ENCODE peak calls at places on chromosomes 16 and 17, in four cellular contexts. Q is K562, J is H1, K is A549. Z is an unnamed sample.

GRCh38 chr16:31357324-31358156 is 2.6 kb downstream of the ITGAX start:
- DNase-seq in J (no peak), Q (no peak), K (no peak), Z (no peak)

GRCh38 chr16:24580665-24581064 is 41.3 kb downstream of the RBBP6 start:
- DNase-seq in K (peak), Q (no peak), J (no peak), Z (no peak)

GRCh38 chr17:5780476-5780875 is 196.2 kb upstream of the NLRP1 start:
- DNase-seq in J (no peak), Q (peak), K (no peak), Z (no peak)

GRCh38 chr16:11392041-11392581 is 46.9 kb downstream of the RMI2 start:
- DNase-seq in K (no peak), J (no peak), Q (no peak), Z (no peak)

GRCh38 chr17:66952031-66952524 is 12.4 kb upstream of the CACNG4 start:
- DNase-seq in K (peak), Q (no peak), J (no peak), Z (no peak)

GRCh38 chr17:63039899-63040602 is 74.0 kb downstream of the TANC2 start:
- DNase-seq in K (peak), Q (no peak), J (no peak), Z (no peak)

GRCh38 chr17:14621826-14622621 is 321.1 kb downstream of the HS3ST3B1 start:
- DNase-seq in Q (no peak), J (no peak), K (no peak), Z (no peak)

GRCh38 chr16:2194166-2194834 is 2.1 kb downstream of the CASKIN1 start:
- DNase-seq in J (no peak), Q (no peak), K (peak), Z (no peak)

GRCh38 chr16:24525970-24526559 is 13.3 kb upstream of the RBBP6 start:
- DNase-seq in J (peak), Q (no peak), K (peak), Z (no peak)

GRCh38 chr16:57759541-57760356 is 24.2 kb downstream of the KATNB1 start:
- DNase-seq in K (no peak), Q (no peak), J (peak), Z (no peak)

GRCh38 chr16:81956213-81956948 is 54.9 kb downstream of the SDR42E1 start:
- DNase-seq in Q (no peak), J (no peak), K (no peak), Z (no peak)

GRCh38 chr17:72362466-72363335 is 241.9 kb downstream of the SOX9 start:
- DNase-seq in J (no peak), K (peak), Q (no peak), Z (no peak)

GRCh38 chr17:6666077-6666521 is 14.5 kb downstream of the C17orf100 start:
- DNase-seq in K (peak), J (peak), Q (peak), Z (no peak)

GRCh38 chr16:77250395-77250794 is 51.2 kb downstream of the SYCE1L start:
- DNase-seq in Q (no peak), K (no peak), J (no peak), Z (no peak)

GRCh38 chr16:88483392-88483641 is 30.2 kb downstream of the ZFPM1 start:
- DNase-seq in K (no peak), Q (no peak), J (no peak), Z (no peak)

GRCh38 chr17:19762515-19762961 is 14.4 kb upstream of the ALDH3A1 start:
- DNase-seq in K (peak), J (peak), Q (no peak), Z (no peak)

GRCh38 chr17:17089796-17090641 is 47.8 kb downstream of the MPRIP start:
- DNase-seq in K (no peak), J (no peak), Q (no peak), Z (no peak)

GRCh38 chr16:3689731-3690130 is 27.6 kb downstream of the TRAP1 start:
- DNase-seq in Q (no peak), J (no peak), K (no peak), Z (no peak)

GRCh38 chr16:89691231-89691985 is 4.9 kb downstream of the CDK10 start:
- DNase-seq in J (no peak), K (no peak), Q (no peak), Z (no peak)

GRCh38 chr17:72419866-72420774 is 299.3 kb downstream of the SOX9 start:
- DNase-seq in J (no peak), Q (no peak), K (no peak), Z (peak)

GRCh38 chr17:74430706-74431567 is 951 bp upstream of the GPRC5C start:
- DNase-seq in J (peak), K (peak), Q (peak), Z (peak)

GRCh38 chr17:74431568-74432483 is at the start of gene GPRC5C:
- DNase-seq in K (peak), J (peak), Q (peak), Z (no peak)

GRCh38 chr17:74430385-74430705 is 1.5 kb upstream of the GPRC5C start:
- DNase-seq in J (no peak), Q (no peak), K (peak), Z (no peak)

GRCh38 chr17:74427763-74428153 is 4.1 kb upstream of the GPRC5C start:
- DNase-seq in Q (no peak), K (no peak), J (no peak), Z (no peak)

DNA sequence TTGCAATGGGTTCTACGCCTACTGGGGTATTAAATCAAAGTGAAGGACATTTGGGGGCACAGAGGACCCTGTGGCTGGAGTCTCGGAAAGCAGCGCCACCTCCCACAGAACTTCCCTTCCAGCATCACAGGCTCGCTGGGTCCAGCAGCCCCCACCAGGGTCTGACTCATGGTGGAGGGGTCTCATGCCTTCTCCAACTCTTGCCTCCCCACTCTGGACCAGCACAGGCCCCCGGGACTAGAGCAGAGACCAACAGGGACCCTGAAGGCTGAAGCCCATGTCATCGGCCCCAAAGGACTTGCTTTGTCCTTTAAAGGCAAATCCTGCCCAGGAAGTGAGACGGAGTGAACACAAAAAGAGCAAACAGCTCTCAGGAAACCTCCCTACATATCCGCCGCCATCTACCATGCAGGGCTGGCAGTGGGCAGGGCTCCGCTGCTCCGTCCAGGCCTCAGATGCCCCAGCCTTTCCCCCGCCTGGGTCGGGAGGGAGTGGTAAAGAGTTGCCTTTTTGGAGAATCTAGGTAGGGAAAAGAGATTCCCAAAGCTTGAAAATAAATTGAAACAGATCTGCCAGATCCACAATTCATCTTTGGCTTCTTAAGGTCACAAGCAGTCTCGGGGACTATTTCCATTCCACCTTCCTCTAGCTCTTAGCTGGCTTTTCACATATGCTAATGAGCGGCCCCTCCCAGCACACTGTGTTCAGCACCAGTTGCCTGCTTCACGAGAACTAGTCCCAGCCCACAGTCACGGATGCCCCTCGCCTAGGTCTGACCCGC is 2.1 kb upstream of the GPRC5C start:
- DNase-seq in J (no peak), Q (no peak), K (no peak), Z (no peak)
- TF ChIP-seq CHD2 in J (no peak), Q (no peak), K (no peak), Z (no peak)

DNA sequence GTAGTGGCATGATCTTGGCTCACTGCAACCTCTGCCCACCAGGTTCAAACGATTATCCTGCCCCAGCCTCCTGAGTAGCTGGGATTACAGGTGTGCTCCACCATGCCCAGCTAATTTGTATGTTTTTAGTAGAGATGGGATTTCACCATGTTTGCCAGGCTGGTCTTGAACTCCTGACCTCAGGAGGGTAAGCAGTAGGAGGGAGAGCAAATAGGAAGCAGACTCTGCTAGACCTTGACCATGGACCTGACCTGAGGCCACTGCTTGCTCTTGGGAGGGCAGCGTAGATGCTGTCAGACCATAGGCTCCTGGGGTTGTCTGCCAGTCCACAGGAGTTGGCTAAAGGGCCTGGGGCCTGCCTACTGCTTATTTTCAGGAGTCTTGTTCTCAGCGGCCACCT is 28.6 kb downstream of the AKAP1 start:
- DNase-seq in Q (no peak), K (no peak), J (no peak), Z (no peak)
- TF ChIP-seq CHD2 in Q (no peak), K (no peak), J (no peak), Z (no peak)

DNA sequence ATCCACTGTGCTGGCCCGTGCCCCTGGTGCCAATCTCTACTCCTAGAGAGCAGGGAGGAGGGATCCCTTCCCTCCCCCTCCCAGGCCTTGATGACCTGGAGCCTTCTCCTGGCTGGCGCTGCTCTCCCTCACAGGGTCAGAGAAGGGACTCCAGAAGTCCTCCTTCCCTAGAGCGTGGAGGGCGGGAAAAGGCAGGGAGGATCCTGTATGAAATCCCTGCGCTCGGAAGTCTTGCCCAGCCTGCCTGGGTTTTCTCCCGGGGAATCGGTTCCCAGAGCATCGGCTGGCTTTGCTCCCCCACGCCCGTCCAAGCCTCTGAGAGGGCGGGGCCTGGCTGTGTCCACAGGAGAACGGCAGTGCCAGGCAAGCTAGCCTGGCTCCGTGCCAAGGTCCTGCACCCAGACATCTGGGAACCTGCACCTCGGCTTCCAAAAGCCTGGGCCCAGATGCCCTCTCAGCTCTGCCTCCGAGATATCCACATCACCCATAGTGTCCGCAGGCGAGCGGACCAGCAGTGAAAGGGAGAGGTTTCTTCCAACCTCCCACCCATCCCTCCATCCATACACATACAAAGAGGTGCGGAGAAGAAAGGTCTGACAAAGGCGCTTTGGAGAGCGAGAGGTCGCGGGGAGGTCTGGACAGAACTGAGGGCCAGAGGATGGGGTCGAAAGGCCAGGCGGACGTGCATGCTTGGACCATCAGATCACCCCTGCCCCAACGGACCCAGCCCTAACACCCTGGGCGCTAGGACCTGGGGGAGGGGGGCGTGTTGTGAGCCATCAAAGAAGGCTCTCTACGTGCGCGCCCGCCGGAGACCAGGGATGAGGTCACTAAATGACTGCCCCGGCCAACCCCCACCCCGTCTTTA is 1.1 kb downstream of the MPP2 start:
- DNase-seq in J (peak), Q (peak), K (peak), Z (no peak)
- TF ChIP-seq CHD2 in J (no peak), Q (no peak), K (no peak), Z (no peak)

DNA sequence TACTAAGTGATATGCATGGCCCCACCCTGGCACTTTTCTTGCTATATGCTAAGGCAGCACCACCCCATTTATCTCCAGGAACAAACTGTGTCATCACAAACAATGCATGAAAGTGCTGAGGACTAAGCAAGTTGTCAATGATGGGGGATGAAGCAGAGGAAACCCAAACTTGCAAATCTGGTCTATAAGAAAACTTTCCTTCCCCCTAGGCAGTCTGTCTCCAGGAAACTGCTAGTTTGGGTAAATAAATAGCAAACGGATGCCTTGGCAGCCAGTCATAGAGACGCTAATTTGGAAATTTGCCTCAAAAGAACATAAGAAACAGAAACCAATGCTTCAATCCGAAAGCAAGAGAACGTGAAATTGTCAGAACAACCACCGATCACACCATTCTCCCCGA is 5.6 kb upstream of the HSBP1 start:
- DNase-seq in J (no peak), K (peak), Q (no peak), Z (no peak)
- TF ChIP-seq CHD2 in J (no peak), K (no peak), Q (no peak), Z (no peak)

Z was measured in GM12878.